ENCODE peak calls at places on chromosomes 5 and 9, in six cellular contexts. R is NCI-H1092, F is HCEC 1CT, S is Calu3, D is EH, J is foreskin keratinocyte. P is an unnamed sample.

GRCh38 chr9:79053613-79054012 is 518.2 kb upstream of the TLE4 start:
- DNase-seq in D (peak), J (peak), S (no peak), F (no peak), R (no peak), P (peak)

GRCh38 chr5:53019320-53019719 is 30.2 kb downstream of the ITGA2 start:
- DNase-seq in R (no peak), F (peak), D (peak), J (peak), S (peak), P (peak)

GRCh38 chr5:159099049-159099760 is 511 bp downstream of the EBF1 start:
- DNase-seq in R (peak), J (peak), D (peak), F (peak), S (peak), P (peak)

GRCh38 chr5:126138475-126139005 is 284.7 kb upstream of the GRAMD2B start:
- DNase-seq in D (peak), F (peak), S (peak), J (peak), R (no peak), P (peak)

GRCh38 chr5:64585654-64586053 is 79.8 kb downstream of the RGS7BP start:
- DNase-seq in F (no peak), S (no peak), R (no peak), J (no peak), D (no peak), P (no peak)

GRCh38 chr5:93586948-93587918 is 4.2 kb downstream of the NR2F1 start:
- DNase-seq in J (no peak), D (no peak), S (no peak), F (peak), R (no peak), P (peak)

GRCh38 chr5:82376833-82377232 is 98.7 kb upstream of the RPS23 start:
- DNase-seq in F (no peak), D (no peak), R (no peak), J (no peak), S (no peak), P (no peak)

GRCh38 chr5:160479926-160480325 is 58.3 kb downstream of the PTTG1 start:
- DNase-seq in S (no peak), D (peak), F (peak), R (no peak), J (peak), P (peak)

GRCh38 chr5:126777257-126777973 is 479 bp downstream of the LMNB1 start:
- DNase-seq in S (peak), R (peak), F (peak), J (peak), D (peak), P (peak)

GRCh38 chr5:154138701-154139100 is 51.8 kb upstream of the GALNT10 start:
- DNase-seq in R (no peak), J (no peak), D (peak), F (no peak), S (no peak), P (no peak)

GRCh38 chr5:135543151-135543818 is 7.5 kb upstream of the NEUROG1 start:
- DNase-seq in S (no peak), R (no peak), D (no peak), J (no peak), F (no peak), P (no peak)

GRCh38 chr5:14036514-14036913 is 92.0 kb upstream of the DNAH5 start:
- DNase-seq in J (peak), D (peak), S (peak), F (peak), R (no peak), P (peak)

GRCh38 chr5:33753704-33754103 is 138.1 kb downstream of the ADAMTS12 start:
- DNase-seq in D (no peak), F (no peak), R (no peak), S (no peak), J (no peak), P (no peak)

GRCh38 chr5:137370096-137370495 is 129.0 kb downstream of the SPOCK1 start:
- DNase-seq in R (no peak), S (no peak), D (no peak), F (no peak), J (peak), P (no peak)

GRCh38 chr5:74954919-74955318 is 88.7 kb upstream of the FAM169A start:
- DNase-seq in F (peak), D (peak), R (no peak), S (no peak), J (peak), P (peak)

GRCh38 chr5:9479361-9479760 is 66.5 kb downstream of the SEMA5A start:
- DNase-seq in J (no peak), R (no peak), S (no peak), D (peak), F (peak), P (peak)

GRCh38 chr9:18976368-18977238 is 56.4 kb downstream of the SAXO1 start:
- DNase-seq in F (peak), R (no peak), S (no peak), J (peak), D (peak), P (peak)